ENCODE peak calls at places on chromosomes 6 and 20, in four cellular contexts. P is SK-N-SH, Q is prostate gland, X is endothelial cell of umbilical vein. R is an unnamed sample.

GRCh38 chr6:147642458-147642857 is 134.0 kb downstream of the SAMD5 start:
- DNase-seq in X (no peak), Q (no peak), P (no peak), R (no peak)

GRCh38 chr6:15077964-15078363 is 167.9 kb upstream of the JARID2 start:
- DNase-seq in P (no peak), X (no peak), Q (no peak), R (no peak)

GRCh38 chr20:6122111-6122872 is 538 bp downstream of the FERMT1 start:
- DNase-seq in Q (peak), P (no peak), X (peak), R (no peak)

GRCh38 chr6:158825038-158825950 is 6.1 kb upstream of the EZR start:
- DNase-seq in Q (no peak), P (no peak), X (no peak), R (no peak)

GRCh38 chr6:43851204-43851855 is 81.3 kb downstream of the VEGFA start:
- DNase-seq in X (no peak), P (no peak), Q (no peak), R (no peak)

GRCh38 chr6:3529721-3530120 is 72.9 kb upstream of the SLC22A23 start:
- DNase-seq in Q (no peak), P (no peak), X (no peak), R (no peak)

GRCh38 chr6:122620902-122621301 is 10.7 kb downstream of the PKIB start:
- DNase-seq in X (no peak), P (no peak), Q (no peak), R (no peak)

GRCh38 chr6:14440891-14441358 is 323.4 kb downstream of the CD83 start:
- DNase-seq in Q (no peak), X (no peak), P (no peak), R (no peak)

GRCh38 chr6:15206887-15207286 is 39.0 kb upstream of the JARID2 start:
- DNase-seq in X (no peak), Q (no peak), P (no peak), R (no peak)

GRCh38 chr6:2623348-2623747 is 127.4 kb downstream of the MYLK4 start:
- DNase-seq in P (no peak), X (no peak), Q (no peak), R (no peak)

GRCh38 chr6:16337280-16337975 is 99.0 kb downstream of the GMPR start:
- DNase-seq in X (peak), Q (peak), P (peak), R (peak)

GRCh38 chr6:13278184-13278583 is 50.2 kb downstream of the TBC1D7 start:
- DNase-seq in P (peak), X (no peak), Q (no peak), R (no peak)
- TF ChIP-seq CTCF in P (no peak), X (peak), Q (no peak), R (no peak)

DNA sequence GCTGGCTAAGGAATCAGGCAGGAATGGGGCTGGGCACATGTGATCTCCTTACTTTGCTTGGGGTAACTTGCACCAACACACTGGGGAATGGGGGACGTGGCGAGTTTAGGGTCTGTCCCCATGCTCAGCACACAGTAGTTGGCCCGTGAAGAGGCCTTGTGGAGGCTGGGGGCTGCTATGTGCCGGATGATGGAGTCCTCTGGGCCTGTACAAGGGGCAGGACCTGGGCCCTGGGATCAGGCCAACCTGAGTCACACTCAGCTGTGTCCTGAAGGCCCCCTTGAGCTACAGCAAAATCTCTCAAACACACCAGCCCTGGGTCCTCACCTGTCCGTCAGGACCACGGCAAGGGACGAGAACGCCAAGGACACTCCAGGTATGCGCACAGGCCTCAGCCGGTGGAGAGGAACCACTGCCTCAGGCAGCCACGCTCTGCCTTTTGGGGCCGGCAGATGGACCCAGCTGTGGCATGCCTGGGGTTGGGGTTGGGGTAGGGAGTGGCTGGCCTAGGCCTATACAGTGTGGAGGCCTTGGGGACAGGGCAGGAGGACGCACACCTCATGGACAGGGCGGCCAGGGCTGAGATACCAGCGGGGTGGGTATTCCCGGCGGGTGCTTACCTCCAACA is 11.1 kb downstream of the UCKL1 start:
- DNase-seq in X (no peak), P (no peak), Q (no peak), R (no peak)
- TF ChIP-seq POLR2AphosphoS5 in X (no peak), P (no peak), Q (no peak), R (no peak)

GRCh38 chr6:52975580-52975979 is 19.5 kb downstream of the GSTA4 start:
- DNase-seq in X (no peak), P (no peak), Q (no peak), R (no peak)
- H3K4me3 ChIP-seq in X (no peak), P (no peak), Q (no peak), R (no peak)

GRCh38 chr20:59645761-59646171 is 41.4 kb downstream of the PHACTR3 start:
- DNase-seq in X (no peak), P (no peak), Q (no peak), R (no peak)
- TF ChIP-seq CTCF in X (no peak), P (no peak), Q (no peak), R (no peak)

DNA sequence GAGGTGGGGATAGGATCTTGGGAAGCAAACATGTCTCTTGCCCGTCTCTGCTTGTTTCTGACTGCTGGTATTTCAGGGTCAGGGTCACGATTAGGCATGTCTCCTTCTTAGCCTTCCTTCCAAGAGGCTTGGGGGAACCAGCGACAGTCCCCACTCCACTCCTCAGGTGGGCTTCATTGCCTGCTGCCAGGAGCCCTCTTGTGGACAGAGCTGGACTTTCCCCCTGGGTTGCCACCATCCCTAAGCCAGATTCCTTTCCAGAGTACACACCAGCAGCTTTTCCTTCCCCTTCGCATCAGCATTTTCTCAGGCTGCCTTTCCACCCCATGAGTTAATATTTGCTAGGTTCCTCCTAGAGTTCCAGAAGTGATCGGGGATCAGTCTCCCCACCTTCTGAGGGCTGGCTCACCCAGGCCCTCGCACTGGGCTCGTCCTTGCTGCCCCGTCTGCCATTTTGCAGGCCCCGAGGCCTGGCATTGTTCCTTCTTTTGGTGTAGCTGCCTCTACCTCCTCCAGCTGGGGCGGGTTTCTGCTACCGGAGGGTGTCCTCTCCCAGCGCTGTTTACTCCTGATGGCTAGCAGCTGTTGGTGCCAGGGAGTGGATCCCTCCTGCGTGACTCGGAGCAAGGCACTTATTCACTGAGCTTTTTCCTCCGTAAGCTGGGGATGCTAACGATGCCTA is 8.8 kb upstream of the C20orf144 start:
- DNase-seq in P (peak), Q (no peak), X (peak), R (peak)
- TF ChIP-seq POLR2AphosphoS5 in P (peak), Q (peak), X (no peak), R (no peak)

GRCh38 chr20:51525241-51526104 is 17.0 kb downstream of the NFATC2 start:
- DNase-seq in X (peak), Q (no peak), P (no peak), R (no peak)
- H3K4me3 ChIP-seq in X (no peak), Q (no peak), P (no peak), R (no peak)

DNA sequence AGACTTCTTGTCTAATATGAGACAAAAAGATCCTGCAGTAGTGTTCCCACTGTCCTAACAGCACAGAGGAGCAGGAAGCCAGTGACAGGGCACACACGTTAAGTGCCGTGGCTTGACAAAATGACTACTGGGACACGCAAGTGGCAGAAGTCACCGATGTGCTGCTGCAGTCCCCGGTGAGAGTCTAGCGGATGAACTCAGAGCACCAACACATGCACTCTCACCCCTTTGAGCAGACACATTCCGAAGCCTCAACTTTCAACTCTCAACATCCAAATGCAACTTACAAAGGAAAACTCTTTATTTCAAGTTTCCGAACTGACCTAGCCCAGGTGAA is 894 bp downstream of the LAMA4 start:
- DNase-seq in P (peak), X (no peak), Q (no peak), R (no peak)
- TF ChIP-seq CTCF in P (no peak), X (no peak), Q (no peak), R (no peak)

R was measured in suprapubic skin.